ENCODE peak calls at places on chromosomes 6 and 20, in ten cellular contexts. One of them, this sample, is unnamed.
A peak's percentile ranks its signal among the peaks of the same experiment; 100 is the strongest.

GRCh38 chr6:17408081-17408480 is 14.7 kb downstream of the CAP2 start:
- DNase-seq in stimulated activated CD4-positive, alpha-beta T cell treated with anti-CD3 and anti-CD28 coated beads, Interleukin-4, amount 100 ng/mL, for 48 hours: no peak
- DNase-seq in heart right ventricle: no peak
- DNase-seq in EL: no peak
- DNase-seq in OCI-LY7: no peak
- DNase-seq in fibroblast of the aortic adventitia: no peak
- DNase-seq in globus pallidus: no peak
- DNase-seq in activated effector memory CD4-positive, alpha-beta T cell treated with anti-CD3 and anti-CD28 coated beads, Interleukin-2, amount 50 U/mL, for 16 hours: no peak
- DNase-seq in AML-193: no peak
- DNase-seq in H1: no peak
- DNase-seq in this sample: no peak

GRCh38 chr6:18509871-18510643 is 122.9 kb downstream of the RNF144B start:
- DNase-seq in stimulated activated CD4-positive, alpha-beta T cell treated with anti-CD3 and anti-CD28 coated beads, Interleukin-4, amount 100 ng/mL, for 48 hours: peak; percentile 49
- DNase-seq in heart right ventricle: no peak
- DNase-seq in EL: no peak
- DNase-seq in OCI-LY7: no peak
- DNase-seq in fibroblast of the aortic adventitia: peak; percentile 15
- DNase-seq in globus pallidus: no peak
- DNase-seq in activated effector memory CD4-positive, alpha-beta T cell treated with anti-CD3 and anti-CD28 coated beads, Interleukin-2, amount 50 U/mL, for 16 hours: no peak
- DNase-seq in AML-193: no peak
- DNase-seq in H1: no peak
- DNase-seq in this sample: no peak

GRCh38 chr6:145898376-145898775 is 65.8 kb downstream of the SHPRH start:
- DNase-seq in stimulated activated CD4-positive, alpha-beta T cell treated with anti-CD3 and anti-CD28 coated beads, Interleukin-4, amount 100 ng/mL, for 48 hours: no peak
- DNase-seq in heart right ventricle: no peak
- DNase-seq in EL: peak; percentile 38
- DNase-seq in OCI-LY7: no peak
- DNase-seq in fibroblast of the aortic adventitia: no peak
- DNase-seq in globus pallidus: no peak
- DNase-seq in activated effector memory CD4-positive, alpha-beta T cell treated with anti-CD3 and anti-CD28 coated beads, Interleukin-2, amount 50 U/mL, for 16 hours: no peak
- DNase-seq in AML-193: no peak
- DNase-seq in H1: no peak
- DNase-seq in this sample: no peak

GRCh38 chr20:59472059-59472458 is 132.3 kb upstream of the PHACTR3 start:
- DNase-seq in stimulated activated CD4-positive, alpha-beta T cell treated with anti-CD3 and anti-CD28 coated beads, Interleukin-4, amount 100 ng/mL, for 48 hours: no peak
- DNase-seq in heart right ventricle: no peak
- DNase-seq in EL: no peak
- DNase-seq in OCI-LY7: no peak
- DNase-seq in fibroblast of the aortic adventitia: no peak
- DNase-seq in globus pallidus: no peak
- DNase-seq in activated effector memory CD4-positive, alpha-beta T cell treated with anti-CD3 and anti-CD28 coated beads, Interleukin-2, amount 50 U/mL, for 16 hours: no peak
- DNase-seq in AML-193: no peak
- DNase-seq in H1: no peak
- DNase-seq in this sample: no peak

GRCh38 chr6:17493286-17493685 is 99.9 kb downstream of the CAP2 start:
- DNase-seq in stimulated activated CD4-positive, alpha-beta T cell treated with anti-CD3 and anti-CD28 coated beads, Interleukin-4, amount 100 ng/mL, for 48 hours: no peak
- DNase-seq in heart right ventricle: no peak
- DNase-seq in EL: peak; percentile 76
- DNase-seq in OCI-LY7: no peak
- DNase-seq in fibroblast of the aortic adventitia: peak; percentile 29
- DNase-seq in globus pallidus: no peak
- DNase-seq in activated effector memory CD4-positive, alpha-beta T cell treated with anti-CD3 and anti-CD28 coated beads, Interleukin-2, amount 50 U/mL, for 16 hours: no peak
- DNase-seq in AML-193: no peak
- DNase-seq in H1: no peak
- DNase-seq in this sample: no peak

GRCh38 chr6:85416049-85416448 is 33.8 kb upstream of the NT5E start:
- DNase-seq in stimulated activated CD4-positive, alpha-beta T cell treated with anti-CD3 and anti-CD28 coated beads, Interleukin-4, amount 100 ng/mL, for 48 hours: no peak
- DNase-seq in heart right ventricle: no peak
- DNase-seq in EL: peak; percentile 32
- DNase-seq in OCI-LY7: no peak
- DNase-seq in fibroblast of the aortic adventitia: no peak
- DNase-seq in globus pallidus: no peak
- DNase-seq in activated effector memory CD4-positive, alpha-beta T cell treated with anti-CD3 and anti-CD28 coated beads, Interleukin-2, amount 50 U/mL, for 16 hours: no peak
- DNase-seq in AML-193: no peak
- DNase-seq in H1: no peak
- DNase-seq in this sample: no peak

GRCh38 chr6:72824833-72825232 is 203.0 kb downstream of the KCNQ5 start:
- DNase-seq in stimulated activated CD4-positive, alpha-beta T cell treated with anti-CD3 and anti-CD28 coated beads, Interleukin-4, amount 100 ng/mL, for 48 hours: no peak
- DNase-seq in heart right ventricle: no peak
- DNase-seq in EL: no peak
- DNase-seq in OCI-LY7: no peak
- DNase-seq in fibroblast of the aortic adventitia: no peak
- DNase-seq in globus pallidus: no peak
- DNase-seq in activated effector memory CD4-positive, alpha-beta T cell treated with anti-CD3 and anti-CD28 coated beads, Interleukin-2, amount 50 U/mL, for 16 hours: no peak
- DNase-seq in AML-193: no peak
- DNase-seq in H1: no peak
- DNase-seq in this sample: no peak

GRCh38 chr6:67190733-67191132 is 1444.3 kb upstream of the ADGRB3 start:
- DNase-seq in stimulated activated CD4-positive, alpha-beta T cell treated with anti-CD3 and anti-CD28 coated beads, Interleukin-4, amount 100 ng/mL, for 48 hours: no peak
- DNase-seq in heart right ventricle: no peak
- DNase-seq in EL: no peak
- DNase-seq in OCI-LY7: no peak
- DNase-seq in fibroblast of the aortic adventitia: no peak
- DNase-seq in globus pallidus: no peak
- DNase-seq in activated effector memory CD4-positive, alpha-beta T cell treated with anti-CD3 and anti-CD28 coated beads, Interleukin-2, amount 50 U/mL, for 16 hours: no peak
- DNase-seq in AML-193: no peak
- DNase-seq in H1: no peak
- DNase-seq in this sample: no peak

GRCh38 chr20:51725584-51726176 is 42.5 kb downstream of the ATP9A start:
- DNase-seq in stimulated activated CD4-positive, alpha-beta T cell treated with anti-CD3 and anti-CD28 coated beads, Interleukin-4, amount 100 ng/mL, for 48 hours: no peak
- DNase-seq in heart right ventricle: no peak
- DNase-seq in EL: no peak
- DNase-seq in OCI-LY7: no peak
- DNase-seq in fibroblast of the aortic adventitia: no peak
- DNase-seq in globus pallidus: no peak
- DNase-seq in activated effector memory CD4-positive, alpha-beta T cell treated with anti-CD3 and anti-CD28 coated beads, Interleukin-2, amount 50 U/mL, for 16 hours: no peak
- DNase-seq in AML-193: no peak
- DNase-seq in H1: no peak
- DNase-seq in this sample: no peak

GRCh38 chr6:112592159-112592558 is 245.0 kb downstream of the RFPL4B start:
- DNase-seq in stimulated activated CD4-positive, alpha-beta T cell treated with anti-CD3 and anti-CD28 coated beads, Interleukin-4, amount 100 ng/mL, for 48 hours: no peak
- DNase-seq in heart right ventricle: no peak
- DNase-seq in EL: peak; percentile 46
- DNase-seq in OCI-LY7: no peak
- DNase-seq in fibroblast of the aortic adventitia: peak; percentile 42
- DNase-seq in globus pallidus: no peak
- DNase-seq in activated effector memory CD4-positive, alpha-beta T cell treated with anti-CD3 and anti-CD28 coated beads, Interleukin-2, amount 50 U/mL, for 16 hours: no peak
- DNase-seq in AML-193: no peak
- DNase-seq in H1: no peak
- DNase-seq in this sample: no peak

GRCh38 chr20:17614176-17614811 is 44.4 kb downstream of the DSTN start:
- DNase-seq in stimulated activated CD4-positive, alpha-beta T cell treated with anti-CD3 and anti-CD28 coated beads, Interleukin-4, amount 100 ng/mL, for 48 hours: no peak
- DNase-seq in heart right ventricle: peak; percentile 83
- DNase-seq in EL: no peak
- DNase-seq in OCI-LY7: no peak
- DNase-seq in fibroblast of the aortic adventitia: peak; percentile 47
- DNase-seq in globus pallidus: no peak
- DNase-seq in activated effector memory CD4-positive, alpha-beta T cell treated with anti-CD3 and anti-CD28 coated beads, Interleukin-2, amount 50 U/mL, for 16 hours: peak; percentile 55
- DNase-seq in AML-193: no peak
- DNase-seq in H1: no peak
- DNase-seq in this sample: peak; percentile 84

GRCh38 chr6:27894839-27895762 is 17.1 kb downstream of the OR2B2 start:
- DNase-seq in stimulated activated CD4-positive, alpha-beta T cell treated with anti-CD3 and anti-CD28 coated beads, Interleukin-4, amount 100 ng/mL, for 48 hours: peak; percentile 42
- DNase-seq in heart right ventricle: peak; percentile 59
- DNase-seq in EL: peak; percentile 87
- DNase-seq in OCI-LY7: peak; percentile 91
- DNase-seq in fibroblast of the aortic adventitia: peak; percentile 91
- DNase-seq in globus pallidus: peak; percentile 83
- DNase-seq in activated effector memory CD4-positive, alpha-beta T cell treated with anti-CD3 and anti-CD28 coated beads, Interleukin-2, amount 50 U/mL, for 16 hours: peak; percentile 84
- DNase-seq in AML-193: peak; percentile 94
- DNase-seq in H1: no peak
- DNase-seq in this sample: no peak

GRCh38 chr20:46253391-46253790 is 54.9 kb downstream of the CDH22 start:
- DNase-seq in stimulated activated CD4-positive, alpha-beta T cell treated with anti-CD3 and anti-CD28 coated beads, Interleukin-4, amount 100 ng/mL, for 48 hours: no peak
- DNase-seq in heart right ventricle: no peak
- DNase-seq in EL: peak; percentile 14
- DNase-seq in OCI-LY7: no peak
- DNase-seq in fibroblast of the aortic adventitia: no peak
- DNase-seq in globus pallidus: no peak
- DNase-seq in activated effector memory CD4-positive, alpha-beta T cell treated with anti-CD3 and anti-CD28 coated beads, Interleukin-2, amount 50 U/mL, for 16 hours: no peak
- DNase-seq in AML-193: no peak
- DNase-seq in H1: peak; percentile 27
- DNase-seq in this sample: no peak

GRCh38 chr6:14200047-14200446 is 82.5 kb downstream of the CD83 start:
- DNase-seq in stimulated activated CD4-positive, alpha-beta T cell treated with anti-CD3 and anti-CD28 coated beads, Interleukin-4, amount 100 ng/mL, for 48 hours: no peak
- DNase-seq in heart right ventricle: no peak
- DNase-seq in EL: peak; percentile 37
- DNase-seq in OCI-LY7: no peak
- DNase-seq in fibroblast of the aortic adventitia: peak; percentile 51
- DNase-seq in globus pallidus: no peak
- DNase-seq in activated effector memory CD4-positive, alpha-beta T cell treated with anti-CD3 and anti-CD28 coated beads, Interleukin-2, amount 50 U/mL, for 16 hours: no peak
- DNase-seq in AML-193: no peak
- DNase-seq in H1: no peak
- DNase-seq in this sample: no peak

GRCh38 chr6:28486533-28486932 is 29.1 kb downstream of the GPX6 start:
- DNase-seq in stimulated activated CD4-positive, alpha-beta T cell treated with anti-CD3 and anti-CD28 coated beads, Interleukin-4, amount 100 ng/mL, for 48 hours: no peak
- DNase-seq in heart right ventricle: no peak
- DNase-seq in EL: no peak
- DNase-seq in OCI-LY7: no peak
- DNase-seq in fibroblast of the aortic adventitia: no peak
- DNase-seq in globus pallidus: no peak
- DNase-seq in activated effector memory CD4-positive, alpha-beta T cell treated with anti-CD3 and anti-CD28 coated beads, Interleukin-2, amount 50 U/mL, for 16 hours: no peak
- DNase-seq in AML-193: no peak
- DNase-seq in H1: no peak
- DNase-seq in this sample: no peak